ENCODE peak calls at places on chromosomes 7 and 10, in eight cellular contexts. F, B, L, I, A, T, J and U are unnamed samples.

GRCh38 chr10:110651044-110651958 is 7.2 kb downstream of the RBM20 start:
- DNase-seq in F (no peak), B (peak), L (no peak), I (no peak), A (no peak), T (no peak), J (peak), U (no peak)

GRCh38 chr7:52689912-52690311 is 345.5 kb upstream of the POM121L12 start:
- DNase-seq in F (no peak), B (no peak), L (no peak), I (no peak), A (peak), T (no peak), J (no peak), U (no peak)

GRCh38 chr7:157768198-157768597 is 431.4 kb downstream of the DNAJB6 start:
- DNase-seq in F (peak), B (no peak), L (no peak), I (peak), A (no peak), T (no peak), J (no peak), U (no peak)

GRCh38 chr7:80440908-80441307 is 71.0 kb downstream of the GNAT3 start:
- DNase-seq in F (no peak), B (peak), L (no peak), I (no peak), A (no peak), T (no peak), J (no peak), U (no peak)

GRCh38 chr7:25790261-25790660 is 361.7 kb upstream of the NFE2L3 start:
- DNase-seq in F (no peak), B (peak), L (no peak), I (no peak), A (no peak), T (no peak), J (no peak), U (no peak)

GRCh38 chr7:25557930-25558329 is 329.6 kb upstream of the NPVF start:
- DNase-seq in F (no peak), B (no peak), L (no peak), I (no peak), A (no peak), T (no peak), J (no peak), U (no peak)

GRCh38 chr10:131773321-131773988 is 127.4 kb upstream of the PPP2R2D start:
- DNase-seq in F (no peak), B (no peak), L (no peak), I (no peak), A (no peak), T (no peak), J (no peak), U (no peak)

GRCh38 chr10:49614242-49615198 is 683 bp downstream of the CHAT start:
- DNase-seq in F (peak), B (no peak), L (no peak), I (no peak), A (no peak), T (peak), J (no peak), U (no peak)

GRCh38 chr7:123999698-124000097 is 33.2 kb downstream of the TMEM229A start:
- DNase-seq in F (no peak), B (no peak), L (no peak), I (no peak), A (no peak), T (no peak), J (no peak), U (no peak)

GRCh38 chr7:122092964-122093797 is 50.9 kb downstream of the AASS start:
- DNase-seq in F (no peak), B (peak), L (peak), I (no peak), A (peak), T (peak), J (peak), U (peak)

GRCh38 chr10:119461380-119461779 is 81.1 kb downstream of the RGS10 start:
- DNase-seq in F (no peak), B (no peak), L (no peak), I (no peak), A (no peak), T (no peak), J (no peak), U (no peak)
- TF ChIP-seq CTCF in F (no peak), B (no peak), L (no peak), I (no peak), A (no peak), T (no peak), J (no peak), U (no peak)

DNA sequence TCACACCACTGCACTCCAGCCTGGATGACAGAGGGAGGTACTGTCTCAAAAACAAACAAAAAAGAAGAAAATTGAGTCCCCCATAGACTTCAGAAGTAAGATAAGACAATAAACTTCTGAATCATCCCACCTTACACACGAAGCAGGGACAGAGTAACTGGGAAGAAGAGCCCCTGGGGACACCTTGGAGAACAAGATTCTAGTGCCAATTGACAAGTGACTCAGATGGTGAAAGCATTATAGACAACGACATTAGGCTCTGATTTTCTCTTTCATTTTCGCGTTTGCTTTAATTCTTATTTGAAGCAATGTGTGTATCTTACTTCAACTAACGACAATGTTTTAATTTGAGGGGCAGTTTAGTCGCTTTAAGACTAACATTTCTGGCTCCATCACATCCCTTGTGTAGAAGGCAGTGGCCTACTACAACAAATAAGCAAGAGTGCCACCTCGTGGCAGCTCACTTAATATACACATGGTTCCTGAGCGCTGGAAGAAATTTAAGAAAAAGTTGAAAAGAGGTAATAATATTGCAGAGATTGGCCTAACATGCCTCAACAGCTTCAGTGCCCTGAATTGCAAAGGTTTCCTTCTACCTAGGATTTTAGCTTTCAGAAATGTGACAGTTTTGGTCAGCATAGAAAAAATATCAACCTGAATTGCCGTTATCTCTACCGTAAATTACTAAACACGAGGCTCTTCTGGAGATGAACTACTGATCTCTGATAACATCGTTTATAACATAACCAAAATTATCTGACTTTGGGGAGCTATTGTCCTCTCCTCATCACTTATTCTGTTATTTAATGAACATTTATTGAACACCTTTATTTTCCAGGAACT is 36.7 kb downstream of the ASNS start:
- DNase-seq in F (no peak), B (peak), L (peak), I (no peak), A (peak), T (peak), J (peak), U (peak)
- TF ChIP-seq CTCF in F (peak), B (peak), L (peak), I (peak), A (peak), T (peak), J (peak), U (no peak)

GRCh38 chr7:48611993-48612392 is 312.4 kb upstream of the CDC14C start:
- DNase-seq in F (no peak), B (peak), L (no peak), I (no peak), A (no peak), T (no peak), J (no peak), U (no peak)

GRCh38 chr7:48617508-48617907 is 306.8 kb upstream of the CDC14C start:
- DNase-seq in F (no peak), B (no peak), L (no peak), I (no peak), A (no peak), T (no peak), J (no peak), U (no peak)

DNA sequence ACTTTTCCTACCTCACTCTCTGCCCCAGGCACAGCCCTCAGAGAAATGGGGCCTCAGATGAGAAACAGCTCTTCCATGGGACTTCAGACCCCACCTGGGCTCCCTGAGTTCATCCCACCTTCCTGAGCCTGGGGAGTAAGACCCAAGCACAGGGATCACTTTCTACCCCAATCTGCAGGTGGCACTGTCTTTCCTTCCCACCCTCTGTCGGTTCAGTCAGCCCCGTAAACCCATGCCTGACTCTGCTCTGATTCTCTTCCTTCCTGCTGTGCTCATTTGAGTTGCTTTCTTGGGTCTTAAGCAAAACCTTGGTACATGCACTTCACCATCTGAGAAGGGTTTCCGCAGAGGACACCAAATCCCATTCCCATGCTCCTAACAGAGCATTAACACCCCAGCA is 306.4 kb upstream of the CDC14C start:
- DNase-seq in F (no peak), B (no peak), L (no peak), I (no peak), A (no peak), T (no peak), J (no peak), U (no peak)
- TF ChIP-seq CTCF in F (no peak), B (no peak), L (no peak), I (no peak), A (no peak), T (no peak), J (no peak), U (no peak)

GRCh38 chr7:92423646-92424045 is 23.6 kb upstream of the GATAD1 start:
- DNase-seq in F (no peak), B (no peak), L (no peak), I (no peak), A (no peak), T (no peak), J (no peak), U (no peak)

GRCh38 chr7:92422926-92423325 is 24.4 kb upstream of the GATAD1 start:
- DNase-seq in F (no peak), B (no peak), L (no peak), I (no peak), A (no peak), T (no peak), J (no peak), U (no peak)

GRCh38 chr7:92421676-92422435 is 25.4 kb upstream of the GATAD1 start:
- DNase-seq in F (no peak), B (peak), L (peak), I (no peak), A (no peak), T (peak), J (no peak), U (no peak)

GRCh38 chr7:92427193-92427592 is 20.1 kb upstream of the GATAD1 start:
- DNase-seq in F (no peak), B (no peak), L (no peak), I (no peak), A (no peak), T (no peak), J (no peak), U (no peak)

DNA sequence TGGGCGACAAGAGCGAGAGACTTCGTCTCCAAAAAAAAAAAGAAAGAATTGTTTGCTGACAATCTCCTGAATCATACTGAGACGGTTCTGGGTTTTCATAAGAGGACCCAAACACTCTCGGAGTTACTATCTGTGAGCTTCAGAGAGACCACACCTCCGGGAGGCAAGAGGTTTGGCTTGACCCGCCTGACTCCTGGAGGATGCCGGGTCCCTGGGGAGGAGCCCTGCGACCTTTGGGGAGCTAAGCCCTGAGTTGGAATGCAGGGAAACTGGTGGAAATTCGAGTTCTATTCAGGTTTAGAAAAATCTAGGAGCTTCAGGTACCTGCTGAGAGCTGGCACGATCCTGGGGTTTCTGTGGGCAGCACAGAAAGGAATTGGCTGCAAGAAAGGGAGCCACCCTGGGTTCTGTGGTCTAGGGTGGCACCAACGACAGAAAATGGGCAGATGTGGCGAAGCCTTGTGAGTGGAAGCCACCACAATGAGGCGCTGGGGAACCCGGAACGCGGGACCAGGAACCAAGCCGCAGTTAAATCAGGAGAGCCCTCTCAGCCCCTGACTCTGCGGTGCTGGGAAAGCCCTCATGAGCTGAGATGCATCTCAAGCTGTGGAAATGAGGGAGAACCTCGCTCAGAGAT is 21.9 kb upstream of the GATAD1 start:
- DNase-seq in F (no peak), B (no peak), L (no peak), I (no peak), A (no peak), T (no peak), J (no peak), U (no peak)
- TF ChIP-seq CTCF in F (no peak), B (no peak), L (no peak), I (no peak), A (no peak), T (no peak), J (no peak), U (no peak)

DNA sequence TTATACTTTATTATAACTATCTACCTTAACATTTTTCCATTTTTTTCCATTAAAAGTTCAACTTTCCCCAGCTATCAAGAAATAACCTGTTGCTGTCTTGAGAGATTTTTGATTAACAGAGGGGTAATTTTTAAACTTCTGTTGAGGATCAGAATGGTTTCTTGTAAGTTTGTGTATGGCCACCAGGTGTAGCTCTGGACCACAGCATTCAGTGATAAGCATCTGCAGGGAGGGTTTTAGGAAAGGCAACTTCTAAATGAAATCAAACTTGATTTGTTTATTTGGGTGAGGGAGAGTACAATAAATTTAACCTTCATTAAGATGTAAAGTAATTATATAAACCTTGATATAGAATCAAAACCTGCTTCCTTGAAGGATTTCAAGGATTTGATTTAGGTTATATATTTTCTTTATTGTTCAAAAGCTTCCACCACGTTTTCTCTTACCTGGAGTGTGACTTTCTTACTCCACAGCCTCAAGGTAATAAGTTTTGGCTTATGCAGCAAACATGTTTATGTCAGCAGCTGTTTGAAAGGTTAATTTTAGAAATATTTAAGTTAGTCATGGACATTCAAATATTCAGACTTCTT is 153.3 kb downstream of the STK31 start:
- DNase-seq in F (no peak), B (peak), L (no peak), I (no peak), A (peak), T (peak), J (no peak), U (no peak)
- TF ChIP-seq CTCF in F (no peak), B (peak), L (peak), I (peak), A (peak), T (peak), J (peak), U (no peak)

GRCh38 chr7:116951366-116952292 is 1.7 kb upstream of the ST7 start:
- DNase-seq in F (no peak), B (no peak), L (no peak), I (no peak), A (no peak), T (no peak), J (no peak), U (no peak)

GRCh38 chr7:116954443-116954838 is 1.1 kb downstream of the ST7 start:
- DNase-seq in F (no peak), B (no peak), L (no peak), I (no peak), A (no peak), T (no peak), J (no peak), U (no peak)

GRCh38 chr7:116953372-116953726 is at the start of gene ST7:
- DNase-seq in F (peak), B (peak), L (peak), I (peak), A (peak), T (peak), J (no peak), U (no peak)

GRCh38 chr7:116953727-116954442 is 584 bp downstream of the ST7 start:
- DNase-seq in F (peak), B (peak), L (peak), I (peak), A (peak), T (peak), J (peak), U (no peak)

GRCh38 chr7:116952640-116953371 is 495 bp upstream of the ST7 start:
- DNase-seq in F (no peak), B (peak), L (peak), I (no peak), A (peak), T (peak), J (no peak), U (no peak)
- TF ChIP-seq CTCF in F (no peak), B (no peak), L (no peak), I (no peak), A (no peak), T (no peak), J (no peak), U (no peak)

DNA sequence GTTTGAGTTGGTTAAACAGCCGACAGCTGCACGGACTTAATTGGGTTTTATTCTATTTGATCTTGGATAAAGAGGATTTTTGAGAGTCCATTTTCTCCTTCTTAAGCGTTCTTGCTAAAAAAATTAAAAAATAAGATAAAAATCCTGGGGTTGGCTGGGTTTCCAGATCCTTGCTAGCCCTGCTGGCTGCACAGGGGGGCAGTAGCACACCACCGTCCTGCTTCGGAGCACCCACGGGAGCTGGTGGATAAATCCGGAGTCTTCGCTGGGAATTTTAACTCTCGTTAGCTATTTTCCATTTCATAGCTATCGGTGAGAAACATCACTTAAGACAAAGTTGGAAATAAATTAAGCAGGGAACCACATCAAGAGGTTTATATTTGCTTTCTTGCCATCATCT is 792.1 kb downstream of the TYW1 start:
- DNase-seq in F (peak), B (no peak), L (peak), I (no peak), A (no peak), T (peak), J (no peak), U (no peak)
- TF ChIP-seq CTCF in F (no peak), B (no peak), L (peak), I (no peak), A (peak), T (peak), J (peak), U (no peak)

GRCh38 chr7:42025635-42026375 is 211.2 kb downstream of the GLI3 start:
- DNase-seq in F (no peak), B (no peak), L (no peak), I (peak), A (no peak), T (no peak), J (no peak), U (no peak)
- TF ChIP-seq CTCF in F (no peak), B (no peak), L (no peak), I (no peak), A (no peak), T (no peak), J (no peak), U (no peak)

GRCh38 chr10:72069751-72070501 is 18.4 kb downstream of the SPOCK2 start:
- DNase-seq in F (peak), B (no peak), L (no peak), I (no peak), A (no peak), T (no peak), J (no peak), U (no peak)
- TF ChIP-seq CTCF in F (no peak), B (peak), L (no peak), I (no peak), A (peak), T (peak), J (peak), U (no peak)

GRCh38 chr10:69961864-69962745 is 90.5 kb upstream of the MACROH2A2 start:
- DNase-seq in F (no peak), B (no peak), L (peak), I (no peak), A (no peak), T (no peak), J (no peak), U (no peak)

GRCh38 chr10:69962746-69963135 is 89.9 kb upstream of the MACROH2A2 start:
- DNase-seq in F (no peak), B (no peak), L (no peak), I (no peak), A (no peak), T (no peak), J (no peak), U (no peak)

GRCh38 chr10:69960606-69961167 is 92.0 kb upstream of the MACROH2A2 start:
- DNase-seq in F (no peak), B (no peak), L (peak), I (no peak), A (no peak), T (no peak), J (no peak), U (no peak)

GRCh38 chr10:69959911-69960310 is 92.7 kb upstream of the MACROH2A2 start:
- DNase-seq in F (no peak), B (no peak), L (no peak), I (no peak), A (no peak), T (no peak), J (no peak), U (no peak)

GRCh38 chr10:69961168-69961863 is 91.3 kb upstream of the MACROH2A2 start:
- DNase-seq in F (no peak), B (no peak), L (peak), I (no peak), A (no peak), T (no peak), J (no peak), U (no peak)
- TF ChIP-seq CTCF in F (no peak), B (peak), L (peak), I (no peak), A (peak), T (peak), J (peak), U (no peak)